ENCODE peak calls at places on chromosomes 1 and 21, in five cellular contexts. K is stromal cell of bone marrow, B is germinal center, M is activated gamma-delta T cell, Q is HL-60. G is an unnamed sample.

GRCh38 chr21:45050361-45050785 is 24.0 kb upstream of the ADARB1 start:
- DNase-seq in K (no peak), B (no peak), M (no peak), Q (no peak), G (no peak)

GRCh38 chr1:151934048-151934493 is 24.8 kb upstream of the THEM4 start:
- DNase-seq in K (no peak), B (peak), M (no peak), Q (no peak), G (no peak)

GRCh38 chr1:201703646-201704438 is 125.1 kb upstream of the IPO9 start:
- DNase-seq in K (peak), B (peak), M (no peak), Q (peak), G (no peak)

GRCh38 chr1:228464487-228464983 is 22.6 kb upstream of the RNF187 start:
- DNase-seq in K (peak), B (peak), M (peak), Q (no peak), G (no peak)

GRCh38 chr1:26913754-26914619 is at the start of gene NR0B2:
- DNase-seq in K (no peak), B (no peak), M (no peak), Q (no peak), G (no peak)

GRCh38 chr21:44931137-44931500 is 8.7 kb upstream of the SLX9 start:
- DNase-seq in K (no peak), B (peak), M (no peak), Q (peak), G (no peak)

GRCh38 chr1:192788184-192788583 is 20.7 kb upstream of the RGS2 start:
- DNase-seq in K (peak), B (no peak), M (no peak), Q (no peak), G (peak)

GRCh38 chr1:12502300-12503109 is 115.5 kb downstream of the DHRS3 start:
- DNase-seq in K (no peak), B (no peak), M (no peak), Q (no peak), G (no peak)

GRCh38 chr1:25556791-25557476 is 13.5 kb downstream of the LDLRAP1 start:
- DNase-seq in K (no peak), B (no peak), M (no peak), Q (peak), G (no peak)

GRCh38 chr1:220313576-220313975 is 41.3 kb upstream of the RAB3GAP2 start:
- DNase-seq in K (no peak), B (no peak), M (no peak), Q (no peak), G (no peak)

GRCh38 chr1:230905733-230906132 is 37.4 kb upstream of the C1orf198 start:
- DNase-seq in K (peak), B (no peak), M (no peak), Q (no peak), G (no peak)

GRCh38 chr1:175397103-175397502 is 204.5 kb upstream of the KIAA0040 start:
- DNase-seq in K (no peak), B (no peak), M (no peak), Q (no peak), G (no peak)

GRCh38 chr1:171486048-171486519 is 754 bp downstream of the PRRC2C start:
- DNase-seq in K (peak), B (peak), M (no peak), Q (peak), G (peak)

GRCh38 chr1:4072754-4073153 is 172.7 kb upstream of the C1orf174 start:
- DNase-seq in K (no peak), B (no peak), M (no peak), Q (no peak), G (no peak)

GRCh38 chr1:161962094-161962887 is 61.4 kb downstream of the OLFML2B start:
- DNase-seq in K (peak), B (no peak), M (no peak), Q (no peak), G (peak)

GRCh38 chr1:53545663-53546408 is 86.6 kb downstream of the DMRTB1 start:
- DNase-seq in K (no peak), B (no peak), M (no peak), Q (no peak), G (no peak)

GRCh38 chr21:15631342-15631741 is 98.4 kb upstream of the USP25 start:
- DNase-seq in K (peak), B (no peak), M (no peak), Q (no peak), G (peak)

GRCh38 chr21:29481641-29482040 is 182.9 kb downstream of the BACH1 start:
- DNase-seq in K (no peak), B (no peak), M (no peak), Q (no peak), G (no peak)

GRCh38 chr1:7267493-7267892 is 482.2 kb downstream of the CAMTA1 start:
- DNase-seq in K (peak), B (no peak), M (no peak), Q (no peak), G (peak)

GRCh38 chr1:37914719-37915483 is 32.0 kb downstream of the INPP5B start:
- DNase-seq in K (no peak), B (no peak), M (no peak), Q (no peak), G (no peak)

GRCh38 chr1:11052839-11053757 is 6.1 kb upstream of the MASP2 start:
- DNase-seq in K (no peak), B (no peak), M (no peak), Q (peak), G (no peak)

GRCh38 chr21:43297411-43297981 is 128.7 kb downstream of the CRYAA start:
- DNase-seq in K (no peak), B (no peak), M (no peak), Q (no peak), G (no peak)

GRCh38 chr1:205127646-205128045 is 5.9 kb upstream of the RBBP5 start:
- DNase-seq in K (no peak), B (no peak), M (no peak), Q (peak), G (no peak)

GRCh38 chr1:55833452-55834160 is 618.4 kb upstream of the USP24 start:
- DNase-seq in K (peak), B (no peak), M (no peak), Q (no peak), G (no peak)

GRCh38 chr1:50275564-50275963 is 147.7 kb downstream of the DMRTA2 start:
- DNase-seq in K (no peak), B (no peak), M (no peak), Q (no peak), G (no peak)

GRCh38 chr1:178291166-178291565 is 197.3 kb downstream of the RASAL2 start:
- DNase-seq in K (no peak), B (no peak), M (no peak), Q (no peak), G (no peak)

GRCh38 chr1:196034080-196034706 is 574.0 kb downstream of the KCNT2 start:
- DNase-seq in K (no peak), B (no peak), M (no peak), Q (no peak), G (no peak)

GRCh38 chr1:32743380-32744062 is 41.0 kb upstream of the SYNC start:
- DNase-seq in K (no peak), B (no peak), M (no peak), Q (no peak), G (no peak)

GRCh38 chr1:155083865-155084721 is 5.5 kb downstream of the EFNA3 start:
- DNase-seq in K (no peak), B (no peak), M (no peak), Q (peak), G (no peak)

GRCh38 chr1:5223266-5223665 is 568.9 kb downstream of the AJAP1 start:
- DNase-seq in K (no peak), B (no peak), M (no peak), Q (no peak), G (no peak)

GRCh38 chr1:171793656-171794055 is 12.2 kb downstream of the METTL13 start:
- DNase-seq in K (no peak), B (no peak), M (no peak), Q (no peak), G (no peak)

GRCh38 chr1:22892789-22893188 is 79.9 kb downstream of the LACTBL1 start:
- DNase-seq in K (no peak), B (no peak), M (no peak), Q (no peak), G (no peak)

GRCh38 chr1:60972841-60973364 is 109.5 kb upstream of the NFIA start:
- DNase-seq in K (peak), B (no peak), M (no peak), Q (no peak), G (peak)

GRCh38 chr1:73953186-73953585 is 244.8 kb downstream of the LRRIQ3 start:
- DNase-seq in K (no peak), B (no peak), M (no peak), Q (no peak), G (no peak)

GRCh38 chr1:46523556-46524443 is 27.6 kb downstream of the KNCN start:
- DNase-seq in K (no peak), B (no peak), M (no peak), Q (no peak), G (no peak)

GRCh38 chr1:10733474-10733873 is 63.0 kb downstream of the CASZ1 start:
- DNase-seq in K (no peak), B (no peak), M (no peak), Q (no peak), G (no peak)